ENCODE peak calls at places on chromosome 1, in four cellular contexts. J is bronchial epithelial cell; F is mucosa of descending colon; E is stimulated activated CD4-positive, alpha-beta T cell treated with anti-CD3 and anti-CD28 coated beads, Interleukin-1b, Interleukin-23, amount 100 ng/mL, for 24 hours. I is an unnamed sample.

GRCh38 chr1:94240822-94241221 is 3.4 kb upstream of the ARHGAP29 start:
- DNase-seq in F (no peak), E (no peak), J (no peak), I (no peak)

GRCh38 chr1:235307158-235308124 is 20.5 kb downstream of the ARID4B start:
- DNase-seq in F (no peak), J (no peak), E (no peak), I (no peak)

GRCh38 chr1:109371271-109371739 is 26.4 kb downstream of the SORT1 start:
- DNase-seq in J (peak; percentile 48), E (no peak), F (no peak), I (no peak)

GRCh38 chr1:53529555-53529954 is 70.4 kb downstream of the DMRTB1 start:
- DNase-seq in J (no peak), F (no peak), E (no peak), I (no peak)

GRCh38 chr1:66637146-66637545 is 103.2 kb downstream of the SGIP1 start:
- DNase-seq in J (no peak), F (no peak), E (no peak), I (no peak)

GRCh38 chr1:27111771-27112573 is 43.0 kb downstream of the SLC9A1 start:
- DNase-seq in J (peak; percentile 100), E (peak; percentile 21), F (peak; percentile 88), I (peak; percentile 90)

GRCh38 chr1:247409869-247410544 is 6.0 kb upstream of the NLRP3 start:
- DNase-seq in J (no peak), F (no peak), E (no peak), I (no peak)

GRCh38 chr1:216903389-216903754 is 180.1 kb upstream of the ESRRG start:
- DNase-seq in E (no peak), F (no peak), J (peak; percentile 94), I (no peak)

GRCh38 chr1:17244826-17245740 is 3.8 kb upstream of the PADI3 start:
- DNase-seq in E (no peak), J (peak; percentile 62), F (peak; percentile 28), I (peak; percentile 24)

GRCh38 chr1:18486195-18486594 is 5.5 kb downstream of the KLHDC7A start:
- DNase-seq in F (no peak), J (no peak), E (no peak), I (no peak)

GRCh38 chr1:226349081-226349480 is 40.1 kb upstream of the LIN9 start:
- DNase-seq in E (no peak), J (no peak), F (no peak), I (no peak)

GRCh38 chr1:167904641-167905040 is 9.3 kb downstream of the ADCY10 start:
- DNase-seq in E (no peak), F (no peak), J (peak; percentile 73), I (no peak)

GRCh38 chr1:183185941-183186490 is at the start of gene LAMC2:
- DNase-seq in F (peak; percentile 80), J (peak; percentile 98), E (no peak), I (no peak)

GRCh38 chr1:116490588-116490987 is 80.2 kb downstream of the CD58 start:
- DNase-seq in E (no peak), J (no peak), F (no peak), I (no peak)

GRCh38 chr1:241579434-241579833 is 47.3 kb downstream of the KMO start:
- DNase-seq in F (no peak), E (no peak), J (no peak), I (no peak)

GRCh38 chr1:153752561-153753195 is 22.5 kb upstream of the SLC27A3 start:
- DNase-seq in J (no peak), F (no peak), E (no peak), I (no peak)

GRCh38 chr1:169779970-169780369 is 14.7 kb downstream of the METTL18 start:
- DNase-seq in F (no peak), J (peak; percentile 23), E (no peak), I (no peak)

GRCh38 chr1:220902916-220903315 is 23.7 kb downstream of the HLX start:
- DNase-seq in E (no peak), J (peak; percentile 40), F (no peak), I (no peak)

GRCh38 chr1:39173119-39173994 is 31.1 kb upstream of the MACF1 start:
- DNase-seq in F (no peak), E (no peak), J (no peak), I (no peak)

GRCh38 chr1:54768093-54768492 is 3.8 kb upstream of the PARS2 start:
- DNase-seq in J (peak; percentile 19), E (no peak), F (no peak), I (no peak)

GRCh38 chr1:205365945-205366463 is 9.3 kb upstream of the KLHDC8A start:
- DNase-seq in E (no peak), J (peak; percentile 29), F (peak; percentile 63), I (no peak)

GRCh38 chr1:64917328-64917861 is 49.0 kb downstream of the JAK1 start:
- DNase-seq in J (peak; percentile 90), F (no peak), E (no peak), I (peak; percentile 70)

GRCh38 chr1:218027152-218027551 is 257.9 kb upstream of the RRP15 start:
- DNase-seq in J (no peak), E (no peak), F (no peak), I (no peak)

GRCh38 chr1:224867715-224868114 is 61.8 kb upstream of the DNAH14 start:
- DNase-seq in E (no peak), J (peak; percentile 18), F (no peak), I (no peak)

GRCh38 chr1:67213948-67214347 is 47.7 kb downstream of the IL23R start:
- DNase-seq in J (no peak), E (no peak), F (no peak), I (no peak)

GRCh38 chr1:216665891-216666290 is 57.3 kb downstream of the ESRRG start:
- DNase-seq in F (no peak), J (no peak), E (no peak), I (no peak)

GRCh38 chr1:193142409-193142808 is 20.6 kb downstream of the CDC73 start:
- DNase-seq in E (no peak), J (no peak), F (no peak), I (no peak)

GRCh38 chr1:46969014-46969619 is 27.8 kb upstream of the CYP4A11 start:
- DNase-seq in E (no peak), F (no peak), J (no peak), I (no peak)

GRCh38 chr1:228398741-228399461 is 7.7 kb downstream of the TRIM11 start:
- DNase-seq in J (no peak), E (no peak), F (peak; percentile 44), I (no peak)

GRCh38 chr1:154940213-154940879 is 3.8 kb upstream of the PMVK start:
- DNase-seq in E (no peak), F (no peak), J (no peak), I (no peak)

GRCh38 chr1:108050134-108050533 is 85.2 kb upstream of the VAV3 start:
- DNase-seq in F (no peak), E (no peak), J (peak; percentile 23), I (no peak)

GRCh38 chr1:14055442-14056225 is 355.6 kb downstream of the PRDM2 start:
- DNase-seq in E (no peak), F (no peak), J (peak; percentile 30), I (no peak)

GRCh38 chr1:17405898-17406759 is 33.3 kb downstream of the RCC2 start:
- DNase-seq in E (peak; percentile 21), F (peak; percentile 59), J (peak; percentile 45), I (peak; percentile 73)

GRCh38 chr1:234890694-234891093 is 237.9 kb downstream of the TOMM20 start:
- DNase-seq in F (no peak), J (no peak), E (no peak), I (no peak)

GRCh38 chr1:29496701-29497100 is 260.4 kb downstream of the PTPRU start:
- DNase-seq in E (no peak), F (no peak), J (no peak), I (no peak)